ENCODE peak calls at places on chromosomes 12 and 14, in eight cellular contexts. One of them, this sample, is unnamed.

GRCh38 chr12:7207866-7208612 is 18.6 kb downstream of the PEX5 start:
- DNase-seq in OCI-LY7: no peak
- DNase-seq in keratinocyte: no peak
- DNase-seq in GM06990: no peak
- DNase-seq in CD8-positive, alpha-beta T cell: no peak
- DNase-seq in colonic mucosa: no peak
- DNase-seq in HCT116: no peak
- DNase-seq in lung: no peak
- DNase-seq in this sample: no peak

GRCh38 chr12:80485222-80485987 is 41.4 kb downstream of the PTPRQ start:
- DNase-seq in OCI-LY7: peak; percentile 78
- DNase-seq in keratinocyte: no peak
- DNase-seq in GM06990: no peak
- DNase-seq in CD8-positive, alpha-beta T cell: no peak
- DNase-seq in colonic mucosa: no peak
- DNase-seq in HCT116: no peak
- DNase-seq in lung: no peak
- DNase-seq in this sample: no peak

GRCh38 chr14:87255046-87255445 is 737.9 kb downstream of the GALC start:
- DNase-seq in OCI-LY7: no peak
- DNase-seq in keratinocyte: no peak
- DNase-seq in GM06990: no peak
- DNase-seq in CD8-positive, alpha-beta T cell: no peak
- DNase-seq in colonic mucosa: no peak
- DNase-seq in HCT116: no peak
- DNase-seq in lung: no peak
- DNase-seq in this sample: no peak

GRCh38 chr12:128259556-128260070 is 7.4 kb upstream of the TMEM132C start:
- DNase-seq in OCI-LY7: peak; percentile 33
- DNase-seq in keratinocyte: no peak
- DNase-seq in GM06990: no peak
- DNase-seq in CD8-positive, alpha-beta T cell: no peak
- DNase-seq in colonic mucosa: no peak
- DNase-seq in HCT116: no peak
- DNase-seq in lung: no peak
- DNase-seq in this sample: no peak

GRCh38 chr12:28253175-28253641 is 63.0 kb downstream of the CCDC91 start:
- DNase-seq in OCI-LY7: no peak
- DNase-seq in keratinocyte: no peak
- DNase-seq in GM06990: no peak
- DNase-seq in CD8-positive, alpha-beta T cell: no peak
- DNase-seq in colonic mucosa: no peak
- DNase-seq in HCT116: no peak
- DNase-seq in lung: no peak
- DNase-seq in this sample: no peak

GRCh38 chr12:53725824-53726223 is 1.4 kb downstream of the CALCOCO1 start:
- DNase-seq in OCI-LY7: no peak
- DNase-seq in keratinocyte: no peak
- DNase-seq in GM06990: no peak
- DNase-seq in CD8-positive, alpha-beta T cell: no peak
- DNase-seq in colonic mucosa: peak; percentile 41
- DNase-seq in HCT116: no peak
- DNase-seq in lung: no peak
- DNase-seq in this sample: no peak

GRCh38 chr12:57984629-57985151 is 43.3 kb downstream of the ATP23 start:
- DNase-seq in OCI-LY7: no peak
- DNase-seq in keratinocyte: no peak
- DNase-seq in GM06990: no peak
- DNase-seq in CD8-positive, alpha-beta T cell: no peak
- DNase-seq in colonic mucosa: no peak
- DNase-seq in HCT116: no peak
- DNase-seq in lung: no peak
- DNase-seq in this sample: no peak

GRCh38 chr12:20199780-20200179 is 168.6 kb upstream of the PDE3A start:
- DNase-seq in OCI-LY7: no peak
- DNase-seq in keratinocyte: no peak
- DNase-seq in GM06990: no peak
- DNase-seq in CD8-positive, alpha-beta T cell: no peak
- DNase-seq in colonic mucosa: no peak
- DNase-seq in HCT116: no peak
- DNase-seq in lung: no peak
- DNase-seq in this sample: no peak

GRCh38 chr14:34496679-34497513 is 34.9 kb upstream of the SPTSSA start:
- DNase-seq in OCI-LY7: no peak
- DNase-seq in keratinocyte: peak; percentile 78
- DNase-seq in GM06990: no peak
- DNase-seq in CD8-positive, alpha-beta T cell: no peak
- DNase-seq in colonic mucosa: peak; percentile 86
- DNase-seq in HCT116: peak; percentile 97
- DNase-seq in lung: peak; percentile 53
- DNase-seq in this sample: peak; percentile 75

GRCh38 chr14:75232597-75232996 is 46.0 kb upstream of the FOS start:
- DNase-seq in OCI-LY7: peak; percentile 68
- DNase-seq in keratinocyte: no peak
- DNase-seq in GM06990: no peak
- DNase-seq in CD8-positive, alpha-beta T cell: peak; percentile 59
- DNase-seq in colonic mucosa: no peak
- DNase-seq in HCT116: no peak
- DNase-seq in lung: no peak
- DNase-seq in this sample: no peak

GRCh38 chr12:109476807-109477184 is 304 bp downstream of the KCTD10 start:
- DNase-seq in OCI-LY7: no peak
- DNase-seq in keratinocyte: no peak
- DNase-seq in GM06990: no peak
- DNase-seq in CD8-positive, alpha-beta T cell: no peak
- DNase-seq in colonic mucosa: no peak
- DNase-seq in HCT116: no peak
- DNase-seq in lung: no peak
- DNase-seq in this sample: no peak

GRCh38 chr12:120720234-120720968 is 5.2 kb upstream of the ACADS start:
- DNase-seq in OCI-LY7: no peak
- DNase-seq in keratinocyte: no peak
- DNase-seq in GM06990: no peak
- DNase-seq in CD8-positive, alpha-beta T cell: no peak
- DNase-seq in colonic mucosa: peak; percentile 34
- DNase-seq in HCT116: no peak
- DNase-seq in lung: no peak
- DNase-seq in this sample: no peak

GRCh38 chr14:39704581-39704980 is 272.3 kb upstream of the FBXO33 start:
- DNase-seq in OCI-LY7: peak; percentile 2
- DNase-seq in keratinocyte: no peak
- DNase-seq in GM06990: no peak
- DNase-seq in CD8-positive, alpha-beta T cell: no peak
- DNase-seq in colonic mucosa: no peak
- DNase-seq in HCT116: no peak
- DNase-seq in lung: no peak
- DNase-seq in this sample: no peak

GRCh38 chr12:127926004-127926403 is 341.0 kb upstream of the TMEM132C start:
- DNase-seq in OCI-LY7: no peak
- DNase-seq in keratinocyte: no peak
- DNase-seq in GM06990: no peak
- DNase-seq in CD8-positive, alpha-beta T cell: no peak
- DNase-seq in colonic mucosa: no peak
- DNase-seq in HCT116: no peak
- DNase-seq in lung: no peak
- DNase-seq in this sample: no peak

GRCh38 chr12:27193106-27193505 is 51.0 kb upstream of the STK38L start:
- DNase-seq in OCI-LY7: no peak
- DNase-seq in keratinocyte: no peak
- DNase-seq in GM06990: no peak
- DNase-seq in CD8-positive, alpha-beta T cell: no peak
- DNase-seq in colonic mucosa: no peak
- DNase-seq in HCT116: no peak
- DNase-seq in lung: no peak
- DNase-seq in this sample: no peak

GRCh38 chr12:124523071-124523470 is 44.3 kb downstream of the NCOR2 start:
- DNase-seq in OCI-LY7: no peak
- DNase-seq in keratinocyte: no peak
- DNase-seq in GM06990: no peak
- DNase-seq in CD8-positive, alpha-beta T cell: no peak
- DNase-seq in colonic mucosa: no peak
- DNase-seq in HCT116: no peak
- DNase-seq in lung: no peak
- DNase-seq in this sample: no peak
- H3K36me3 ChIP-seq in OCI-LY7: no peaks in the 10 kb centered on the region
- H3K36me3 ChIP-seq in keratinocyte: no peaks in the 10 kb centered on the region
- H3K36me3 ChIP-seq in GM06990: peaks cover 4% of the 10 kb centered on the region
- H3K36me3 ChIP-seq in CD8-positive, alpha-beta T cell: no peaks in the 10 kb centered on the region
- H3K36me3 ChIP-seq in colonic mucosa: no peaks in the 10 kb centered on the region
- H3K36me3 ChIP-seq in HCT116: no peaks in the 10 kb centered on the region
- H3K36me3 ChIP-seq in lung: no peaks in the 10 kb centered on the region
- H3K36me3 ChIP-seq in this sample: peaks cover 1% of the 10 kb centered on the region

GRCh38 chr14:37591311-37591940 is 3.6 kb downstream of the FOXA1 start:
- DNase-seq in OCI-LY7: no peak
- DNase-seq in keratinocyte: no peak
- DNase-seq in GM06990: no peak
- DNase-seq in CD8-positive, alpha-beta T cell: no peak
- DNase-seq in colonic mucosa: peak; percentile 67
- DNase-seq in HCT116: no peak
- DNase-seq in lung: no peak
- DNase-seq in this sample: no peak
- TF ChIP-seq CTCF in OCI-LY7: no peak
- TF ChIP-seq CTCF in keratinocyte: no peak
- TF ChIP-seq CTCF in GM06990: no peak
- TF ChIP-seq CTCF in CD8-positive, alpha-beta T cell: no peak
- TF ChIP-seq CTCF in colonic mucosa: peak; percentile 31
- TF ChIP-seq CTCF in HCT116: peak; percentile 8
- TF ChIP-seq CTCF in lung: no peak
- TF ChIP-seq CTCF in this sample: peak; percentile 1

DNA sequence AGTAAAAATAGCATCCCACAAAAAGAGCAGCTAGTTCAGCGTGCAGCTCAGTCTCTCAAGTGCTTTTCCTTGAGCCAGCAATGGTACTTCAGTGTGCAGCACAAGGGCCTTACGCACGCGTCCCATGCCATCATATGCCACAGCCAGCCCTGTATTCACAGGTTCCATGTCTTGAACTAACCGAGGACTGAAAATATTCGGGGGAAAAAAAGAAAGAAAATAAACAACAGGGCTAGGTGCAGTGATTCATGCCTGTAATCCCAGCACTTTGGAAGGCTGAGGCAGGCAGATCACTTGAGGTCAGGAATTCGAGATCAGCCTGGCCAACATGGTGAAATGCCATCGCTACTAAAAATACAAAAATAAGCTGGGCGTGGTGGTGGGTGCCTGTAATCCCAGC is 28.6 kb downstream of the ATG14 start:
- DNase-seq in OCI-LY7: no peak
- DNase-seq in keratinocyte: no peak
- DNase-seq in GM06990: no peak
- DNase-seq in CD8-positive, alpha-beta T cell: no peak
- DNase-seq in colonic mucosa: no peak
- DNase-seq in HCT116: no peak
- DNase-seq in lung: no peak
- DNase-seq in this sample: no peak
- H3K36me3 ChIP-seq in OCI-LY7: peaks cover 8% of the 10 kb centered on the region
- H3K36me3 ChIP-seq in keratinocyte: peaks cover 12% of the 10 kb centered on the region
- H3K36me3 ChIP-seq in GM06990: peaks cover 2% of the 10 kb centered on the region
- H3K36me3 ChIP-seq in CD8-positive, alpha-beta T cell: peaks cover 26% of the 10 kb centered on the region
- H3K36me3 ChIP-seq in colonic mucosa: no peaks in the 10 kb centered on the region
- H3K36me3 ChIP-seq in HCT116: no peaks in the 10 kb centered on the region
- H3K36me3 ChIP-seq in lung: peaks cover 19% of the 10 kb centered on the region
- H3K36me3 ChIP-seq in this sample: peaks cover 4% of the 10 kb centered on the region

GRCh38 chr12:94980577-94980976 is 22.9 kb downstream of the NDUFA12 start:
- DNase-seq in OCI-LY7: peak; percentile 34
- DNase-seq in keratinocyte: no peak
- DNase-seq in GM06990: no peak
- DNase-seq in CD8-positive, alpha-beta T cell: no peak
- DNase-seq in colonic mucosa: no peak
- DNase-seq in HCT116: no peak
- DNase-seq in lung: no peak
- DNase-seq in this sample: no peak
- TF ChIP-seq CTCF in OCI-LY7: peak; percentile 76
- TF ChIP-seq CTCF in keratinocyte: no peak
- TF ChIP-seq CTCF in GM06990: no peak
- TF ChIP-seq CTCF in CD8-positive, alpha-beta T cell: peak; percentile 26
- TF ChIP-seq CTCF in colonic mucosa: peak; percentile 23
- TF ChIP-seq CTCF in HCT116: peak; percentile 16
- TF ChIP-seq CTCF in lung: no peak
- TF ChIP-seq CTCF in this sample: peak; percentile 14

GRCh38 chr14:22336031-22336430 is 253.0 kb downstream of the DAD1 start:
- DNase-seq in OCI-LY7: no peak
- DNase-seq in keratinocyte: no peak
- DNase-seq in GM06990: no peak
- DNase-seq in CD8-positive, alpha-beta T cell: no peak
- DNase-seq in colonic mucosa: no peak
- DNase-seq in HCT116: no peak
- DNase-seq in lung: no peak
- DNase-seq in this sample: no peak
- H3K36me3 ChIP-seq in OCI-LY7: no peaks in the 10 kb centered on the region
- H3K36me3 ChIP-seq in keratinocyte: no peaks in the 10 kb centered on the region
- H3K36me3 ChIP-seq in GM06990: no peaks in the 10 kb centered on the region
- H3K36me3 ChIP-seq in CD8-positive, alpha-beta T cell: no peaks in the 10 kb centered on the region
- H3K36me3 ChIP-seq in colonic mucosa: no peaks in the 10 kb centered on the region
- H3K36me3 ChIP-seq in HCT116: no peaks in the 10 kb centered on the region
- H3K36me3 ChIP-seq in lung: no peaks in the 10 kb centered on the region
- H3K36me3 ChIP-seq in this sample: no peaks in the 10 kb centered on the region

GRCh38 chr14:78022059-78022458 is 148.1 kb upstream of the NRXN3 start:
- DNase-seq in OCI-LY7: peak; percentile 61
- DNase-seq in keratinocyte: peak; percentile 30
- DNase-seq in GM06990: no peak
- DNase-seq in CD8-positive, alpha-beta T cell: no peak
- DNase-seq in colonic mucosa: peak; percentile 68
- DNase-seq in HCT116: peak; percentile 67
- DNase-seq in lung: peak; percentile 59
- DNase-seq in this sample: no peak
- TF ChIP-seq CTCF in OCI-LY7: peak; percentile 85
- TF ChIP-seq CTCF in keratinocyte: peak; percentile 89
- TF ChIP-seq CTCF in GM06990: peak; percentile 82
- TF ChIP-seq CTCF in CD8-positive, alpha-beta T cell: no peak
- TF ChIP-seq CTCF in colonic mucosa: peak; percentile 41
- TF ChIP-seq CTCF in HCT116: peak; percentile 42
- TF ChIP-seq CTCF in lung: peak; percentile 33
- TF ChIP-seq CTCF in this sample: peak; percentile 73

GRCh38 chr12:101343893-101344292 is 63.7 kb downstream of the ARL1 start:
- DNase-seq in OCI-LY7: no peak
- DNase-seq in keratinocyte: no peak
- DNase-seq in GM06990: no peak
- DNase-seq in CD8-positive, alpha-beta T cell: no peak
- DNase-seq in colonic mucosa: no peak
- DNase-seq in HCT116: no peak
- DNase-seq in lung: no peak
- DNase-seq in this sample: no peak
- H3K36me3 ChIP-seq in OCI-LY7: peaks cover 91% of the 10 kb centered on the region
- H3K36me3 ChIP-seq in keratinocyte: peaks cover 6% of the 10 kb centered on the region
- H3K36me3 ChIP-seq in GM06990: peaks cover 2% of the 10 kb centered on the region
- H3K36me3 ChIP-seq in CD8-positive, alpha-beta T cell: peaks cover 35% of the 10 kb centered on the region
- H3K36me3 ChIP-seq in colonic mucosa: no peaks in the 10 kb centered on the region
- H3K36me3 ChIP-seq in HCT116: peaks cover 13% of the 10 kb centered on the region
- H3K36me3 ChIP-seq in lung: peaks cover 28% of the 10 kb centered on the region
- H3K36me3 ChIP-seq in this sample: no peaks in the 10 kb centered on the region

This sample was measured in kidney epithelial cell.